ENCODE peak calls at places on chromosomes 2 and 18, in six cellular contexts. H is transverse colon, M is IMR-90, B is SJSA1, L is thoracic aorta, F is body of pancreas. V is an unnamed sample.
A peak's percentile ranks its signal among the peaks of the same experiment; 100 is the strongest.

GRCh38 chr18:46167971-46168370 is 63.8 kb downstream of the HAUS1 start:
- DNase-seq in H (peak; percentile 63), M (no peak), B (no peak), L (no peak), F (no peak), V (no peak)

GRCh38 chr18:7429831-7430230 is 137.3 kb upstream of the PTPRM start:
- DNase-seq in H (no peak), M (no peak), B (no peak), L (no peak), F (no peak), V (no peak)

GRCh38 chr18:48155856-48156255 is 225.4 kb upstream of the SMAD2 start:
- DNase-seq in H (no peak), M (no peak), B (no peak), L (no peak), F (no peak), V (no peak)

GRCh38 chr18:44047585-44047984 is 633.1 kb upstream of the SETBP1 start:
- DNase-seq in H (no peak), M (no peak), B (no peak), L (no peak), F (no peak), V (no peak)

GRCh38 chr18:457120-457519 is 43.4 kb downstream of the COLEC12 start:
- DNase-seq in H (no peak), M (peak; percentile 70), B (peak; percentile 53), L (no peak), F (no peak), V (no peak)

GRCh38 chr2:10784719-10785118 is 27.9 kb downstream of the PDIA6 start:
- DNase-seq in H (no peak), M (no peak), B (no peak), L (no peak), F (no peak), V (no peak)

GRCh38 chr18:40849856-40850255 is 1105.2 kb upstream of the PIK3C3 start:
- DNase-seq in H (no peak), M (no peak), B (no peak), L (no peak), F (no peak), V (no peak)

GRCh38 chr2:202432776-202433175 is 56.6 kb downstream of the BMPR2 start:
- DNase-seq in H (no peak), M (no peak), B (no peak), L (no peak), F (no peak), V (no peak)

GRCh38 chr2:69489793-69490192 is 52.6 kb upstream of the NFU1 start:
- DNase-seq in H (no peak), M (peak; percentile 31), B (no peak), L (no peak), F (no peak), V (no peak)

GRCh38 chr2:174003635-174004310 is 38.6 kb upstream of the SP3 start:
- DNase-seq in H (no peak), M (no peak), B (no peak), L (no peak), F (peak; percentile 81), V (no peak)

GRCh38 chr2:179818546-179818945 is 42.9 kb downstream of the ZNF385B start:
- DNase-seq in H (no peak), M (no peak), B (no peak), L (no peak), F (no peak), V (no peak)

GRCh38 chr2:240962371-240963064 is 35.9 kb upstream of the SNED1 start:
- DNase-seq in H (peak; percentile 42), M (no peak), B (peak; percentile 37), L (no peak), F (peak; percentile 35), V (no peak)

GRCh38 chr2:105627530-105627929 is 117.2 kb upstream of the NCK2 start:
- DNase-seq in H (no peak), M (no peak), B (no peak), L (no peak), F (no peak), V (no peak)

GRCh38 chr2:239920616-239921365 is 104.4 kb downstream of the NDUFA10 start:
- DNase-seq in H (no peak), M (no peak), B (peak; percentile 31), L (no peak), F (no peak), V (no peak)

GRCh38 chr2:191713837-191714236 is 35.9 kb downstream of the NABP1 start:
- DNase-seq in H (no peak), M (no peak), B (no peak), L (no peak), F (no peak), V (no peak)

GRCh38 chr2:180722551-180723239 is 257.7 kb upstream of the UBE2E3 start:
- DNase-seq in H (no peak), M (peak; percentile 82), B (no peak), L (no peak), F (no peak), V (no peak)

GRCh38 chr2:3314626-3315025 is 63.0 kb downstream of the EIPR1 start:
- DNase-seq in H (no peak), M (no peak), B (no peak), L (no peak), F (no peak), V (no peak)

GRCh38 chr2:232541195-232541960 is 1.9 kb downstream of the CHRNG start:
- DNase-seq in H (no peak), M (no peak), B (no peak), L (no peak), F (no peak), V (no peak)

GRCh38 chr18:67428148-67428547 is 88.4 kb downstream of the DSEL start:
- DNase-seq in H (no peak), M (peak; percentile 49), B (no peak), L (no peak), F (no peak), V (no peak)

GRCh38 chr2:238927746-238928519 is 80.0 kb downstream of the TWIST2 start:
- DNase-seq in H (no peak), M (no peak), B (no peak), L (no peak), F (no peak), V (no peak)

GRCh38 chr18:58269931-58270330 is 225.9 kb downstream of the NEDD4L start:
- DNase-seq in H (no peak), M (no peak), B (no peak), L (no peak), F (peak; percentile 57), V (no peak)

DNA sequence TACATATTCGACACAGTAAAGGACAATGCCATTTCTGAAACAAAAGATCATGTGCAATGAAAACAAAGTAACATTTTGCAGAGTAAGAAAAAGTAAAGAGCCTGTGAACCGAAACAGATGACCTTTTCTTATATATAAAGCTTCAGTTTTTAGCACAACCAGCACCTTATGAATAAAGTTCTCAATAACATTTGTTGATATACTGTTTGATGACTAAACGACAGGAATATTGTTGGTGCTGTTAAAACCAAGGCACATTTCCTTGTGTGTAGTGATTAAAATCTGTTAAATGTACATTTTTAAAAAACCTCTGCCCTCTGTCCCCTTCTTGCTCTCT is 1.4 kb downstream of the PELI1 start:
- DNase-seq in H (no peak), M (peak; percentile 4), B (no peak), L (no peak), F (no peak), V (no peak)
- H3K9me3 ChIP-seq in H (no peaks in the 10 kb centered on the region), M (no peaks in the 10 kb centered on the region), B (no peaks in the 10 kb centered on the region), L (no peaks in the 10 kb centered on the region), F (no peaks in the 10 kb centered on the region), V (no peaks in the 10 kb centered on the region)

GRCh38 chr18:79902075-79902474 is 49.4 kb downstream of the SLC66A2 start:
- DNase-seq in H (peak; percentile 5), M (no peak), B (peak; percentile 24), L (no peak), F (peak; percentile 2), V (no peak)
- H3K9me3 ChIP-seq in H (peaks cover 6% of the 10 kb centered on the region), M (peaks cover 34% of the 10 kb centered on the region), B (peaks cover 42% of the 10 kb centered on the region), L (peaks cover 16% of the 10 kb centered on the region), F (no peaks in the 10 kb centered on the region), V (peaks cover 3% of the 10 kb centered on the region)

DNA sequence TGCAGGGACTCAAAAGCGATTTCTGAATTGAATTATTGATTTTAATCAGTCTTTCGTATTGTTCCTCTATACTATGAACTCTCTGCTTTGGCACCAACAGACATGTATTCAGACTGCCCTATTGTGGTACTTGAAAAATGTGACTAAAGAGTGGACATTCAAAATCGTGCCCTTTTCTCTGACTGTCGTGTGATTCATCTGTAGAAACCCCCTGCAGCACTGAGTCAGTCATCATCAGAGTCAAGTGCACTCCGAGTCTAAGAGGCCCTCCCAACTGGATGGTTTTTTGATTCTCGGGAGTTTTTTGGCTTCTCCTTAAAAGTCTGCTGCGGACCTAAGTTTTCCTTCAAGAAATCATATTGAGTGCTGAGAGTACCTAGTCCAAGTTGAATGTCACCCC is 96.4 kb upstream of the FOSL2 start:
- DNase-seq in H (no peak), M (peak; percentile 87), B (peak; percentile 69), L (no peak), F (no peak), V (no peak)
- H3K9me3 ChIP-seq in H (no peaks in the 10 kb centered on the region), M (no peaks in the 10 kb centered on the region), B (no peaks in the 10 kb centered on the region), L (no peaks in the 10 kb centered on the region), F (no peaks in the 10 kb centered on the region), V (no peaks in the 10 kb centered on the region)

DNA sequence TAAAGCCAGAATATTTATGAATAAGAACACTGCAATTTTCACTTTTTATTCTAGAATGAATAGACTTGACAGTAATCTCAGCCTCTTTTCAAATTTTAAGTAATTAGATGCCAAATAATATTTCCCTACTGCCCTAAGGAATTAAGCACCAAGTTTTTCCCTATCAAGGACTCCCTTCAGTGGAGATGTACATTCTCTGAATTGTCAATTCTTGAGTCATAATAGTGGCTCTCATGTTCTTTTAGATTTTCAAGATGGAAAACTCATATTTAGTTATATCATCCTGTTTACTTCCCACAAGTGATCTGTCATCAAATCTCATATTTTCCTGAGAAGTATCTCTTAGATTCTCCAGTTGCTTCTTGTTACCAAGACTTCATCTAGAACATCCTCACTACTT is 1248.9 kb upstream of the CHAC2 start:
- DNase-seq in H (no peak), M (peak; percentile 45), B (no peak), L (no peak), F (no peak), V (no peak)
- H3K9me3 ChIP-seq in H (no peaks in the 10 kb centered on the region), M (no peaks in the 10 kb centered on the region), B (no peaks in the 10 kb centered on the region), L (no peaks in the 10 kb centered on the region), F (no peaks in the 10 kb centered on the region), V (peaks cover 3% of the 10 kb centered on the region)

DNA sequence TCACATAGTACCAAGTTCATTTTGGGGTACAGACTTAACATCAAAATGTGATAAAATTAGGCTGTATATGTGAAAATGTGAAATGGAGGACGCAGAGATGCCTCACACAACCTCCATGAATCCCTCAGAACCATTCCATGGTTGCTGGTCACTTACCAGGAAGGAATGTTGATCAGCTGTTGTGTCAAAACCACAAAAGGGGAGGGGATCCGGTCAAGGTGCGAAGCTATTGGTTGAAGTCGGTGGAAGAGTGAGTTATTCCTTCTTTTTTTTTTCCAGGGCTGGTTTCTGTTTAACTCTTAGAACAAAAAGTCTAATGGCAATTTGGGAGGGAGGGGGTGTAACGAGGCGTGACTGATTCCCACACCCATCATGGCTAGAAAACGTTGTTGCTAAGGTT is 32.3 kb upstream of the REG3A start:
- DNase-seq in H (no peak), M (no peak), B (no peak), L (no peak), F (no peak), V (no peak)
- H3K9me3 ChIP-seq in H (no peaks in the 10 kb centered on the region), M (peaks cover 9% of the 10 kb centered on the region), B (no peaks in the 10 kb centered on the region), L (no peaks in the 10 kb centered on the region), F (no peaks in the 10 kb centered on the region), V (no peaks in the 10 kb centered on the region)

DNA sequence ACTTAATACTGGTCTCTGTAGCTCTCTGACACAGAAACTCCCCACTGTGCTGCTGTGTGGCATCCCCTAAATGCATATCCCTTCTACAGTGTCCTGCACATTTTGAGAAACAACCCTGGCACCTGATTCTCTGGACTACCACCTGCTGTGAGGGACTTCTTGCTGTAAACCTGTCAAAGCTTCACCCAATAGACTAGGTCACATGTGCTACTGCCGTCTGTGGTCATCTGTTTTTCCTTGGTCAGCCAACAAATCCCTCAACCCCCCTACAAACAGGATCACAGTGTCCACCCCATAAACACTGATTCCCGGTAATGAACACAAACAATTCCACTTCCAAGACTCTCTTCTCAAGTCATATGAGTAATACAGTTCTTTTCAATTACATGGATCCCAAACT is 1157.3 kb downstream of the RPIA start:
- DNase-seq in H (no peak), M (no peak), B (no peak), L (no peak), F (no peak), V (no peak)
- H3K9me3 ChIP-seq in H (no peaks in the 10 kb centered on the region), M (peaks cover 29% of the 10 kb centered on the region), B (no peaks in the 10 kb centered on the region), L (no peaks in the 10 kb centered on the region), F (no peaks in the 10 kb centered on the region), V (no peaks in the 10 kb centered on the region)